ENCODE peak calls at places on chromosomes 12 and 14, in four cellular contexts. X is AG08395, T is skeletal muscle cell, R is heart right ventricle. Y is an unnamed sample.

GRCh38 chr12:46959484-46959883 is 119.9 kb upstream of the PCED1B start:
- DNase-seq in X (peak; percentile 75), T (peak; percentile 93), R (no peak), Y (no peak)

GRCh38 chr14:66003082-66003740 is 483.0 kb upstream of the CCDC196 start:
- DNase-seq in X (no peak), T (no peak), R (no peak), Y (no peak)

GRCh38 chr14:100287202-100287997 is 18.8 kb downstream of the SLC25A29 start:
- DNase-seq in X (no peak), T (no peak), R (no peak), Y (no peak)

GRCh38 chr14:105894125-105894977 is 368.0 kb downstream of the TMEM121 start:
- DNase-seq in X (no peak), T (no peak), R (peak; percentile 1), Y (no peak)

GRCh38 chr14:74875941-74876913 is at the start of gene PROX2:
- DNase-seq in X (no peak), T (no peak), R (no peak), Y (no peak)

GRCh38 chr14:75861161-75861621 is 120.6 kb downstream of the TGFB3 start:
- DNase-seq in X (peak; percentile 38), T (peak; percentile 76), R (no peak), Y (no peak)

GRCh38 chr14:105078294-105078693 is 13.1 kb upstream of the GPR132 start:
- DNase-seq in X (no peak), T (no peak), R (no peak), Y (no peak)

GRCh38 chr14:61568572-61569011 is 126.7 kb upstream of the HIF1A start:
- DNase-seq in X (no peak), T (no peak), R (peak; percentile 37), Y (no peak)

GRCh38 chr14:79016828-79017505 is 846.8 kb downstream of the NRXN3 start:
- DNase-seq in X (no peak), T (peak; percentile 91), R (no peak), Y (no peak)

GRCh38 chr12:30756074-30756473 is 1.3 kb upstream of the CAPRIN2 start:
- DNase-seq in X (no peak), T (no peak), R (no peak), Y (no peak)

GRCh38 chr12:3551386-3551785 is 60.4 kb downstream of the PRMT8 start:
- DNase-seq in X (no peak), T (no peak), R (peak; percentile 49), Y (no peak)

GRCh38 chr12:108833355-108833733 is 24.0 kb downstream of the SSH1 start:
- DNase-seq in X (peak; percentile 87), T (no peak), R (peak; percentile 41), Y (no peak)

GRCh38 chr12:473863-474577 is 14.3 kb downstream of the B4GALNT3 start:
- DNase-seq in X (peak; percentile 53), T (no peak), R (no peak), Y (no peak)

GRCh38 chr14:22915886-22916521 is 2.9 kb downstream of the RBM23 start:
- DNase-seq in X (no peak), T (no peak), R (no peak), Y (no peak)

GRCh38 chr12:49904601-49905000 is 901 bp upstream of the FAIM2 start:
- DNase-seq in X (no peak), T (no peak), R (no peak), Y (no peak)

GRCh38 chr12:113819495-113819894 is 146.6 kb downstream of the RBM19 start:
- DNase-seq in X (no peak), T (no peak), R (no peak), Y (no peak)

GRCh38 chr12:81257952-81258551 is 180.2 kb downstream of the ACSS3 start:
- DNase-seq in X (peak; percentile 33), T (no peak), R (no peak), Y (peak; percentile 10)

GRCh38 chr14:104358528-104359300 is 220.3 kb downstream of the KIF26A start:
- DNase-seq in X (no peak), T (no peak), R (no peak), Y (no peak)

GRCh38 chr14:88955470-88955869 is 131.0 kb downstream of the TTC8 start:
- DNase-seq in X (no peak), T (no peak), R (no peak), Y (no peak)

GRCh38 chr12:79266511-79267129 is 402.0 kb downstream of the SYT1 start:
- DNase-seq in X (no peak), T (no peak), R (no peak), Y (no peak)

GRCh38 chr12:50642035-50642451 is 121.9 kb upstream of the ATF1 start:
- DNase-seq in X (no peak), T (peak; percentile 67), R (no peak), Y (no peak)

GRCh38 chr12:851343-851742 is 98.2 kb downstream of the RAD52 start:
- DNase-seq in X (peak; percentile 8), T (peak; percentile 16), R (no peak), Y (no peak)

GRCh38 chr12:57772429-57773322 is at the start of gene EEF1AKMT3:
- DNase-seq in X (peak; percentile 71), T (no peak), R (peak; percentile 66), Y (peak; percentile 19)

GRCh38 chr12:112061127-112061526 is 47.5 kb downstream of the NAA25 start:
- DNase-seq in X (no peak), T (no peak), R (no peak), Y (no peak)